ENCODE peak calls at places on chromosome 20, in seven cellular contexts. H is colonic mucosa, D is lung, F is breast epithelium, X is fibroblast of mammary gland, G is kidney, K is astrocyte of the spinal cord. Q is an unnamed sample.

GRCh38 chr20:61900376-61901293 is 165.0 kb downstream of the TAF4 start:
- DNase-seq in H (no peak), D (no peak), F (no peak), X (no peak), G (no peak), K (no peak), Q (no peak)

GRCh38 chr20:43947316-43947710 is 32.7 kb downstream of the TOX2 start:
- DNase-seq in H (no peak), D (no peak), F (no peak), X (peak), G (no peak), K (no peak), Q (no peak)

GRCh38 chr20:50921055-50921454 is 10.2 kb downstream of the ADNP start:
- DNase-seq in H (no peak), D (no peak), F (no peak), X (peak), G (no peak), K (no peak), Q (no peak)

GRCh38 chr20:23136893-23137745 is 51.0 kb upstream of the CD93 start:
- DNase-seq in H (no peak), D (no peak), F (no peak), X (no peak), G (peak), K (no peak), Q (no peak)

GRCh38 chr20:9021216-9021615 is 47.7 kb upstream of the PLCB4 start:
- DNase-seq in H (no peak), D (no peak), F (no peak), X (no peak), G (no peak), K (no peak), Q (no peak)

GRCh38 chr20:63580796-63581461 is 6.9 kb upstream of the HELZ2 start:
- DNase-seq in H (no peak), D (no peak), F (peak), X (peak), G (no peak), K (peak), Q (no peak)

GRCh38 chr20:50885781-50886180 is 45.5 kb downstream of the ADNP start:
- DNase-seq in H (no peak), D (no peak), F (no peak), X (no peak), G (no peak), K (no peak), Q (no peak)

GRCh38 chr20:11271319-11271718 is 597.5 kb upstream of the JAG1 start:
- DNase-seq in H (no peak), D (no peak), F (no peak), X (no peak), G (peak), K (no peak), Q (no peak)

GRCh38 chr20:47392015-47392720 is 35.7 kb upstream of the ZMYND8 start:
- DNase-seq in H (peak), D (peak), F (no peak), X (peak), G (no peak), K (peak), Q (peak)

GRCh38 chr20:38175221-38176030 is 10.4 kb upstream of the TGM2 start:
- DNase-seq in H (no peak), D (no peak), F (no peak), X (no peak), G (peak), K (no peak), Q (no peak)

GRCh38 chr20:52985687-52986086 is 13.5 kb downstream of the TSHZ2 start:
- DNase-seq in H (no peak), D (no peak), F (no peak), X (no peak), G (no peak), K (no peak), Q (no peak)

GRCh38 chr20:23601715-23602114 is 4.0 kb downstream of the CST9 start:
- DNase-seq in H (no peak), D (no peak), F (no peak), X (no peak), G (no peak), K (no peak), Q (no peak)

GRCh38 chr20:35319206-35320197 is 27.3 kb upstream of the FAM83C start:
- DNase-seq in H (no peak), D (no peak), F (no peak), X (peak), G (no peak), K (peak), Q (peak)

GRCh38 chr20:58421497-58421850 is 32.4 kb downstream of the VAPB start:
- DNase-seq in H (no peak), D (no peak), F (no peak), X (no peak), G (no peak), K (no peak), Q (no peak)

GRCh38 chr20:24994470-24995368 is 2.2 kb upstream of the APMAP start:
- DNase-seq in H (peak), D (peak), F (peak), X (peak), G (peak), K (peak), Q (peak)

GRCh38 chr20:41179961-41180360 is 42.6 kb downstream of the PLCG1 start:
- DNase-seq in H (no peak), D (no peak), F (peak), X (no peak), G (no peak), K (no peak), Q (no peak)

GRCh38 chr20:34571753-34572152 is 13.2 kb downstream of the MAP1LC3A start:
- DNase-seq in H (no peak), D (no peak), F (no peak), X (no peak), G (peak), K (no peak), Q (no peak)

GRCh38 chr20:40424695-40425094 is 264.3 kb downstream of the MAFB start:
- DNase-seq in H (no peak), D (no peak), F (no peak), X (no peak), G (no peak), K (no peak), Q (no peak)

GRCh38 chr20:44017905-44018683 is 103.4 kb downstream of the TOX2 start:
- DNase-seq in H (peak), D (peak), F (no peak), X (peak), G (peak), K (peak), Q (peak)

GRCh38 chr20:33919653-33920052 is 74.1 kb upstream of the RALY start:
- DNase-seq in H (no peak), D (no peak), F (no peak), X (no peak), G (no peak), K (no peak), Q (no peak)

GRCh38 chr20:10079964-10080363 is 45.2 kb downstream of the ANKEF1 start:
- DNase-seq in H (no peak), D (no peak), F (no peak), X (peak), G (no peak), K (peak), Q (peak)

GRCh38 chr20:12318043-12318442 is 400.4 kb downstream of the BTBD3 start:
- DNase-seq in H (no peak), D (no peak), F (no peak), X (no peak), G (no peak), K (no peak), Q (no peak)

GRCh38 chr20:676315-676937 is 824 bp upstream of the SCRT2 start:
- DNase-seq in H (no peak), D (no peak), F (no peak), X (no peak), G (no peak), K (no peak), Q (no peak)

GRCh38 chr20:13432126-13432525 is 206.6 kb downstream of the TASP1 start:
- DNase-seq in H (no peak), D (no peak), F (no peak), X (no peak), G (no peak), K (no peak), Q (no peak)

GRCh38 chr20:1122388-1123315 is 4.2 kb downstream of the PSMF1 start:
- DNase-seq in H (peak), D (peak), F (no peak), X (peak), G (peak), K (peak), Q (no peak)

GRCh38 chr20:6863798-6864201 is 96.3 kb downstream of the BMP2 start:
- DNase-seq in H (no peak), D (no peak), F (no peak), X (no peak), G (no peak), K (no peak), Q (no peak)

GRCh38 chr20:23971320-23971719 is 17.3 kb downstream of the GGTLC1 start:
- DNase-seq in H (no peak), D (no peak), F (no peak), X (no peak), G (no peak), K (no peak), Q (no peak)

DNA sequence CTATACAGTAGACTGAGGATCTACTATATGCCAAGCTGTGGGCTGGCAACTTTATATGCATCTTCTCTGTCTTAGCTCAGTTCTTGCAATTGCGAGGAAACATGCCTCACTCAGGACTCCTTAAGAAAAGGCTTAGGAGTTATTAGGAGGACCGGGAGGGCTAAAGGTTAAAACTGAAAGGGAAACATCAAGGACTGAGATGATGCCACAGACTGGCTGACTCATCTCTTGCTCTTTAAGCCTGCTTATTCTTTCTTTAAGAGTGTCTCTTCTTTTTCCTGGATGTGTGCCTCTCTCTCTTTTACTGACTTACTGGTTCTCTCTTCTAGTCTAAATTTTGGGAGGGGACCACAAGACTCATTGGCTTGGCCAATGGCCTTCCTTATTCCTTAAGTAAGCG is 7.0 kb upstream of the SDC4 start:
- DNase-seq in H (no peak), D (no peak), F (no peak), X (peak), G (no peak), K (peak), Q (no peak)
- H3K4me3 ChIP-seq in H (no peak), D (no peak), F (no peak), X (no peak), G (no peak), K (no peak), Q (no peak)

GRCh38 chr20:5691918-5692618 is 58.1 kb upstream of the SHLD1 start:
- DNase-seq in H (no peak), D (no peak), F (no peak), X (no peak), G (no peak), K (no peak), Q (no peak)
- H3K4me3 ChIP-seq in H (no peak), D (no peak), F (no peak), X (no peak), G (no peak), K (no peak), Q (no peak)

GRCh38 chr20:31846793-31847138 is 1.4 kb upstream of the FOXS1 start:
- DNase-seq in H (no peak), D (no peak), F (no peak), X (no peak), G (no peak), K (no peak), Q (no peak)

GRCh38 chr20:31843881-31844280 is 1.5 kb downstream of the FOXS1 start:
- DNase-seq in H (no peak), D (no peak), F (no peak), X (no peak), G (no peak), K (no peak), Q (no peak)

GRCh38 chr20:31843288-31843687 is 2.1 kb downstream of the FOXS1 start:
- DNase-seq in H (no peak), D (no peak), F (no peak), X (no peak), G (no peak), K (no peak), Q (no peak)

GRCh38 chr20:31845300-31845863 is at the start of gene FOXS1:
- DNase-seq in H (no peak), D (no peak), F (no peak), X (no peak), G (peak), K (peak), Q (no peak)

GRCh38 chr20:31844737-31845299 is 586 bp downstream of the FOXS1 start:
- DNase-seq in H (no peak), D (no peak), F (no peak), X (no peak), G (no peak), K (no peak), Q (no peak)
- H3K4me3 ChIP-seq in H (no peak), D (no peak), F (peak), X (no peak), G (peak), K (peak), Q (no peak)

GRCh38 chr20:57265649-57266250 is 691 bp downstream of the BMP7 start:
- DNase-seq in H (no peak), D (no peak), F (no peak), X (peak), G (peak), K (no peak), Q (no peak)
- H3K4me3 ChIP-seq in H (peak), D (peak), F (peak), X (no peak), G (peak), K (no peak), Q (no peak)